ENCODE peak calls at places on chromosomes 2 and 18, in nine cellular contexts. S is HCT116, X is mucosa of descending colon, W is psoas muscle, A is breast epithelium, R is spleen, P is epithelial cell of esophagus, Q is GM23248, T is lower lobe of right lung. Y is an unnamed sample.

GRCh38 chr18:3367491-3368091 is 82.4 kb upstream of the TGIF1 start:
- DNase-seq in X (no peak), Q (peak), S (no peak), A (no peak), T (no peak), P (no peak), W (no peak), R (no peak), Y (no peak)

GRCh38 chr2:97969466-97970067 is 26.2 kb downstream of the TMEM131 start:
- DNase-seq in X (no peak), W (no peak), R (no peak), T (no peak), Q (peak), P (no peak), S (no peak), A (no peak), Y (no peak)

GRCh38 chr2:169709970-169710369 is 15.7 kb downstream of the PHOSPHO2 start:
- DNase-seq in X (no peak), S (no peak), P (no peak), A (no peak), Q (no peak), R (no peak), W (no peak), T (peak), Y (no peak)

GRCh38 chr2:132274000-132274399 is 112.2 kb upstream of the ANKRD30BL start:
- DNase-seq in T (no peak), A (no peak), Q (no peak), W (no peak), R (no peak), X (no peak), S (no peak), P (no peak), Y (no peak)

GRCh38 chr2:63886445-63886844 is 44.7 kb downstream of the UGP2 start:
- DNase-seq in R (no peak), W (no peak), A (no peak), X (no peak), S (no peak), T (no peak), Q (no peak), P (no peak), Y (no peak)

GRCh38 chr2:37283207-37283606 is 41.4 kb downstream of the PRKD3 start:
- DNase-seq in Q (peak), R (no peak), T (no peak), A (no peak), X (no peak), S (no peak), P (peak), W (no peak), Y (peak)

GRCh38 chr2:150041721-150042450 is 445.6 kb downstream of the RND3 start:
- DNase-seq in W (no peak), S (no peak), Q (peak), R (no peak), X (no peak), T (no peak), P (peak), A (no peak), Y (no peak)

GRCh38 chr18:9731380-9731779 is 23.3 kb downstream of the RAB31 start:
- DNase-seq in R (no peak), T (no peak), Q (peak), S (no peak), A (no peak), P (peak), X (no peak), W (no peak), Y (no peak)

GRCh38 chr2:221111739-221112138 is 460.4 kb downstream of the EPHA4 start:
- DNase-seq in A (no peak), R (no peak), W (no peak), X (no peak), P (peak), T (no peak), Q (no peak), S (no peak), Y (no peak)

GRCh38 chr2:121128741-121129659 is 156.0 kb downstream of the TFCP2L1 start:
- DNase-seq in Q (peak), A (peak), W (no peak), R (no peak), X (peak), S (peak), P (peak), T (peak), Y (peak)

GRCh38 chr2:43851026-43851980 is 12.5 kb downstream of the ABCG8 start:
- DNase-seq in P (no peak), X (no peak), A (peak), W (no peak), T (no peak), Q (no peak), R (peak), S (no peak), Y (no peak)

GRCh38 chr2:160324161-160324768 is 124.2 kb upstream of the ITGB6 start:
- DNase-seq in T (peak), X (no peak), P (peak), A (no peak), Q (peak), W (peak), R (peak), S (peak), Y (no peak)

GRCh38 chr2:67782443-67782842 is 280.4 kb downstream of the C1D start:
- DNase-seq in X (no peak), W (no peak), P (no peak), S (no peak), R (no peak), T (no peak), A (no peak), Q (peak), Y (no peak)

GRCh38 chr18:74832999-74833398 is 235.3 kb downstream of the ZNF407 start:
- DNase-seq in W (no peak), R (no peak), T (no peak), P (peak), S (no peak), Q (no peak), A (no peak), X (no peak), Y (no peak)

GRCh38 chr18:55478301-55478660 is 109.7 kb downstream of the TCF4 start:
- DNase-seq in S (no peak), X (no peak), W (no peak), Q (no peak), P (no peak), R (no peak), A (no peak), T (no peak), Y (no peak)

GRCh38 chr2:84888401-84889276 is 7.8 kb upstream of the TRABD2A start:
- DNase-seq in R (no peak), X (no peak), P (peak), T (no peak), A (no peak), Q (peak), W (no peak), S (no peak), Y (no peak)

GRCh38 chr2:9258501-9258900 is 51.9 kb downstream of the ASAP2 start:
- DNase-seq in S (no peak), Q (no peak), X (no peak), R (no peak), T (no peak), A (no peak), W (no peak), P (no peak), Y (no peak)

GRCh38 chr2:240918258-240919091 is 12.3 kb downstream of the CROCC2 start:
- DNase-seq in X (peak), P (no peak), W (peak), A (no peak), Q (no peak), S (no peak), R (peak), T (peak), Y (no peak)

GRCh38 chr2:58313926-58314325 is 72.8 kb upstream of the FANCL start:
- DNase-seq in P (peak), W (no peak), A (no peak), T (no peak), Q (no peak), S (no peak), X (no peak), R (no peak), Y (no peak)

GRCh38 chr2:85344356-85344954 is 9.9 kb downstream of the RETSAT start:
- DNase-seq in P (no peak), R (no peak), X (no peak), Q (peak), S (no peak), A (no peak), T (no peak), W (no peak), Y (no peak)

GRCh38 chr2:26652361-26653041 is 11.3 kb upstream of the CIB4 start:
- DNase-seq in A (no peak), P (no peak), S (no peak), T (no peak), W (peak), Q (peak), X (no peak), R (peak), Y (peak)

GRCh38 chr2:46876741-46877384 is 38.7 kb downstream of the MCFD2 start:
- DNase-seq in A (no peak), X (no peak), P (peak), S (peak), R (no peak), T (no peak), Q (peak), W (no peak), Y (no peak)

GRCh38 chr2:179488563-179488962 is 223.9 kb upstream of the SESTD1 start:
- DNase-seq in S (no peak), X (no peak), Q (no peak), P (no peak), W (no peak), A (no peak), T (no peak), R (no peak), Y (no peak)

GRCh38 chr2:179483131-179483530 is 218.5 kb upstream of the SESTD1 start:
- DNase-seq in T (no peak), A (no peak), P (no peak), X (no peak), R (no peak), S (no peak), W (no peak), Q (no peak), Y (no peak)

DNA sequence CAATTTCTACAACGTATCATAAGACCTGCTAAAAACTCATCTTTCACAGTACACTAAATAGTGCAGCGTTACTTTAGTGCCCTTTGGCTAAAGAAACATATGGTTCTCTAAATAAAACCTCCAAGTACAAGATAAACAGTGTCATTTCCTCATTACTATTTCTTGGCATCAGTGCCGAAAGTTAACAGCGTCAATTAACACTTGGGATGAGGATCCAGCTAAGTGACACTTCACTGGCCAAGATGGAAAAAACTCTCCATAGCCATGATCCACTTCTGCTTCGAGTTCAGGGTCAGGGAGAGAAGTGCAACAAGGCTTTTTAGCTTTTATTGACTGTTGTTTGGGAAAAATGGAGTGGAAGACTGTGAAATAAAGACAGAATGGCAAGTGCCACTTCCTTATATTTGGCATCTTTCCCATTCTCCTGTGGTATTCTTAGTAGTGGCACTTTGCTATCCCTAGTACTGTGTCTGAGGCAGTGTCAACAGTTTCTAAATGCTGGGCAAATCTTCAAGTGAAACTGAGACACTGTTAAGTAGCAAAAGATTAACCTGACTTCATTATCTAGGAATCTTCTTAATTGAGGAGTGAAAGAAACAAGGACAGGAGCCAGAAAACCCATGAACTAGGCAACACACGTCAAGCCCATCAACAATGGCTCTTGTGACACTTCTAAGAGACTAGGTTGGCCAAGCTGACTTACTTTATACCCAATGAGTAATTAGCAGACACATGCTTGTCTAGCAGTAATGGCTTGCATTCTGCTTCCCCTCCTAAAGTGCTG is 222.5 kb upstream of the SESTD1 start:
- DNase-seq in W (no peak), A (no peak), T (no peak), S (no peak), P (no peak), R (no peak), Q (no peak), X (no peak), Y (peak)
- H3K4me3 ChIP-seq in W (no peak), A (no peak), T (no peak), S (no peak), P (no peak), R (no peak), Q (no peak), X (no peak), Y (no peak)

DNA sequence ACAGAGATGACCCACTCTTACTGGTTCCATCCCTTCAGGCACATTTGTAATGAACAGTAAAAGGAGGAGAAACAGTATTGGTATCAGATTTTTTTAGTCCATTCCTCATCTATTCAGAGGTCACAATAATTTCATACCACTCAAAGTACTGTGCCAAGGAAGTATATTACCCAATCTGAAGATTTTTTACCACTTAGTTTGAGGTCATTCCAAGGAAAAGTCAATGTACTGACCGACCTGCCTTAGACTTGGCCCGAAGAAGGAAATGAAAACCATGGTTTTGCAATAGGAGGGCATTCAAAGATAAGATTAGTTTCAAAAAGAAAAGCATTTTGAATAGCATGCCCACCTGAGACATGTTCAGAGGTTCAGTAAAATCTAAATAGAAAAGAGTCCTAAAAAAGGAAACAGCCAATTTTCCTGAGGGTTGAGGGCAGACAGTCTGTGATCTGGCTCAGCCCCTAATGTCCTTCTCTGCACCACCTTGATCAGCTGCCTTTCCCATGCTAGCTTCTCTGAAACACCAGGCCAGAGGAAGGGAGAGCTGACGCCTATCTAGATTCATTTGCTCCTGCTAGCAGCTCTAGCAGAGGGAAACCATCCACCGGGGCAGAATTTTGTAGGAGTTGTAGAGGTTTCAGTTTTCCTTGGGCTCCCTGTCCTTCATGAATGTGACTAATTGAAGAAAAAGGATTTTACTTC is 107.3 kb upstream of the FZD5 start:
- DNase-seq in P (no peak), Q (peak), X (no peak), W (no peak), T (no peak), A (no peak), S (no peak), R (no peak), Y (no peak)
- H3K4me3 ChIP-seq in P (no peak), Q (no peak), X (no peak), W (no peak), T (no peak), A (no peak), S (no peak), R (no peak), Y (no peak)

DNA sequence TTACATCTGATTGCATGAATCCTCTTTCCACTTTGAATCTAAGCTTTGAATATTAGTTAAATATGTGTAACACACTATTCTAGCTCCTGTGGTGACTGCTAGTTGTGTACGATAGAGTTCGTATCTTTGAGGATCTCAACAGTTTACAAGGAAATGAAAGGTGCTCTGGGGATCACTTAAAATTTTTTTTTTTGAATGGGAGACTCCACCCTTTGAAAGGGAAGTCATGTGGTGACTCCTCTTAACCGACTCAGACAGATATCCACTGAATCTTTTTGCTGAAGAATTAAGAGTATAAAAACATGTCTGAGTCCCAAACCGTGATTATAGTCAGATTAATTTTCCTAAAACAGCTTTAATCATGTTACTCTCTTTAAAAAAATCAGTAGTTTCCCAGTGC is 4.0 kb downstream of the CLIP4 start:
- DNase-seq in R (no peak), S (no peak), T (no peak), Q (no peak), W (no peak), P (no peak), X (no peak), A (no peak), Y (no peak)
- H3K4me3 ChIP-seq in R (no peak), S (no peak), T (no peak), Q (no peak), W (no peak), P (no peak), X (no peak), A (no peak), Y (no peak)

DNA sequence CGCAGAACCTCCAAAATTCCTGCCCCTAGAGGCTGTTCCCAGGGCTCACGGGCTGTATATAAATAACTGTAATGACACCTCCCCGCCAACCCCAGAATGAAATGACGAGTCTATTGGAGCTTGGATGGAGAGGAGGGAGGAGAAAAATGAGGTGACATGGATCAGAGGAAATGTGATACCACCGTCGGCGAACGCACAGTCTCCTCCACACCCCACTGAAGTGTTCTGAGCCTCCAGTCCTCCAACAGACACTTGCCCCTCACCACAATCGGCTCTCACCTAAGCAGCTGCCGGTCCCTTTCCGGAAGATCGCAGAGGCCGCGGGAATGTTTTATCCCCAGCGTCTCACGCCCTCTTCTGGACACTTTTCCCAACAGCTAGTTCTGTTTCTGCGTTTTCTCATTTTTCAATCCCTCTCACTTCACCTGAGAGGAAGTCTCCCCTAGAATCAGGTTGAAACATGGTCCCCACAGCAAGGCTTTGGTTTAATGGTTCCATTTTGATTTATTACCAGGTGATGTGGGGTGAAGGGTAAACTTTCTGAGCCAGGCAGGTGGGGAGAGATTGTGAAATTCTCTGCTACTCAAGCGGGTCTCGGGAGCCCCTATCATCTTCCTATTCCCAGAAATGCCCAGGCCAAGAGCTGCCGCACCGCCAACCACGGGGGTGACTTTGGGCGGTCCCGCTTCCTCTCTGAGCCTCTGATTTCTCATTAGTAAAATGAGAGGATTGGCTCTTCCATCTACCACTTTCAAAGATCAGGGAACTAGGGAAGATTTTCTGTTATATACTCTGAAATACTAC is 9.1 kb upstream of the MYO5B start:
- DNase-seq in R (no peak), W (no peak), P (peak), A (no peak), X (no peak), Q (peak), T (peak), S (peak), Y (no peak)
- H3K4me3 ChIP-seq in R (no peak), W (peak), P (no peak), A (no peak), X (no peak), Q (peak), T (no peak), S (peak), Y (no peak)

DNA sequence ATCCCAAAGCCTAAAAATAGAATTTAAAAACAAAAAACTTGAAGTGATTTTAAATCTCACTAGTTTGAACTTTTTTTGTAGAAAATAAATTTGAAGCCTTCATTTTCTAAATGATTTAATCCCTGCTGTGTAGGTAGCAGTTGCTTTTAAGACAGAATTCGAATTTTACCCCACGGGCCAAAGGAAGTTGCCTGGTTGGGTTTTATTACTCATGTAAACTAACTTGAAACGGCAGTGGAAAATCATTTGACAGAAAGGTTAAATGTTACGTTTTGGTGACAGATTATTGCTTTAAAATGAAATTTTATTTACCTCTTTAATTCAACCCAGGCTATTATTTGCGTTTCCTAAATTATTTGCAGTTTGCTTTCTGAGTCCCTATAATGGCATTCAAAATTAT is 2.0 kb downstream of the MAPRE2 start:
- DNase-seq in X (no peak), W (no peak), R (no peak), A (no peak), S (no peak), P (no peak), Q (no peak), T (no peak), Y (no peak)
- H3K4me3 ChIP-seq in X (no peak), W (peak), R (no peak), A (no peak), S (no peak), P (no peak), Q (peak), T (peak), Y (peak)

GRCh38 chr18:22710628-22711380 is 222.3 kb upstream of the RBBP8 start:
- DNase-seq in Q (peak), T (no peak), S (no peak), R (no peak), W (no peak), A (no peak), X (peak), P (peak), Y (no peak)
- H3K4me3 ChIP-seq in Q (peak), T (peak), S (no peak), R (peak), W (peak), A (peak), X (no peak), P (peak), Y (peak)

GRCh38 chr2:133568172-133568571 is at the start of gene NCKAP5:
- DNase-seq in P (peak), S (no peak), A (no peak), Q (peak), X (peak), W (peak), T (no peak), R (no peak), Y (no peak)
- H3K4me3 ChIP-seq in P (peak), S (no peak), A (peak), Q (peak), X (no peak), W (peak), T (peak), R (no peak), Y (no peak)

GRCh38 chr2:190405995-190406394 is 2.2 kb upstream of the MFSD6 start:
- DNase-seq in P (no peak), T (no peak), X (no peak), Q (no peak), S (no peak), R (no peak), A (no peak), W (no peak), Y (no peak)

GRCh38 chr2:190402986-190403385 is 5.2 kb upstream of the MFSD6 start:
- DNase-seq in X (no peak), T (no peak), S (no peak), Q (no peak), P (no peak), R (no peak), W (no peak), A (no peak), Y (no peak)

GRCh38 chr2:190406805-190407204 is 1.4 kb upstream of the MFSD6 start:
- DNase-seq in R (no peak), X (no peak), P (no peak), W (no peak), Q (no peak), T (no peak), A (no peak), S (no peak), Y (no peak)

GRCh38 chr2:190405069-190405468 is 3.1 kb upstream of the MFSD6 start:
- DNase-seq in X (no peak), A (no peak), R (no peak), P (peak), Q (peak), W (no peak), S (no peak), T (no peak), Y (no peak)

GRCh38 chr2:190404487-190404886 is 3.7 kb upstream of the MFSD6 start:
- DNase-seq in Q (peak), W (no peak), T (no peak), X (no peak), S (peak), A (no peak), R (no peak), P (peak), Y (no peak)
- H3K4me3 ChIP-seq in Q (no peak), W (no peak), T (no peak), X (no peak), S (no peak), A (no peak), R (no peak), P (no peak), Y (no peak)